ENCODE peak calls at places on chromosomes 6 and 20, in six cellular contexts. A is activated CD4-positive, alpha-beta T cell treated with anti-CD3 and anti-CD28 coated beads, Interleukin-2, amount 50 U/mL, for 4 hours; Q is KBM-7; G is EL; W is GM23248; V is esophagus squamous epithelium. B is an unnamed sample.

GRCh38 chr6:90720404-90720803 is 133.5 kb upstream of the MAP3K7 start:
- DNase-seq in A (no peak), Q (no peak), G (no peak), W (no peak), V (no peak), B (no peak)

GRCh38 chr6:110412258-110412839 is 3.0 kb downstream of the DDO start:
- DNase-seq in A (no peak), Q (no peak), G (no peak), W (no peak), V (no peak), B (no peak)

GRCh38 chr6:162181741-162182401 is 545.7 kb downstream of the PRKN start:
- DNase-seq in A (no peak), Q (peak; percentile 10), G (no peak), W (peak; percentile 34), V (no peak), B (no peak)

GRCh38 chr6:143348531-143348930 is 102.0 kb downstream of the ADAT2 start:
- DNase-seq in A (no peak), Q (no peak), G (peak; percentile 19), W (peak; percentile 24), V (no peak), B (no peak)

GRCh38 chr6:11085758-11086435 is 7.7 kb upstream of the SMIM13 start:
- DNase-seq in A (no peak), Q (no peak), G (peak; percentile 67), W (peak; percentile 19), V (no peak), B (no peak)

GRCh38 chr6:118735320-118735719 is 83.9 kb upstream of the CEP85L start:
- DNase-seq in A (no peak), Q (peak; percentile 41), G (peak; percentile 25), W (no peak), V (no peak), B (peak; percentile 44)

GRCh38 chr6:33374359-33374910 is 17.2 kb upstream of the KIFC1 start:
- DNase-seq in A (no peak), Q (no peak), G (no peak), W (peak; percentile 10), V (no peak), B (no peak)

GRCh38 chr6:34383171-34383631 is 9.3 kb downstream of the NUDT3 start:
- DNase-seq in A (no peak), Q (peak; percentile 58), G (peak; percentile 40), W (peak; percentile 52), V (no peak), B (no peak)

GRCh38 chr6:322205-322930 is 30.1 kb downstream of the DUSP22 start:
- DNase-seq in A (no peak), Q (no peak), G (no peak), W (no peak), V (no peak), B (no peak)

GRCh38 chr20:38791940-38792339 is 13.6 kb upstream of the PPP1R16B start:
- DNase-seq in A (no peak), Q (no peak), G (no peak), W (no peak), V (no peak), B (no peak)